ENCODE peak calls at places on chromosomes 6 and 20, in eight cellular contexts. X, H, V, M, I, U, Z and F are unnamed samples.

GRCh38 chr6:109073344-109074235 is 21.1 kb downstream of the SESN1 start:
- DNase-seq in V (peak; percentile 8), X (peak; percentile 78), H (no peak), I (no peak), M (peak; percentile 56), Z (peak; percentile 74), U (no peak), F (peak; percentile 57)

GRCh38 chr6:118893095-118893881 is 664 bp upstream of the ASF1A start:
- DNase-seq in V (no peak), I (no peak), Z (peak; percentile 39), M (no peak), H (no peak), X (peak; percentile 64), U (no peak), F (no peak)

GRCh38 chr6:27532820-27533538 is 60.1 kb upstream of the ZNF184 start:
- DNase-seq in I (no peak), Z (peak; percentile 71), M (peak; percentile 68), X (no peak), V (no peak), H (no peak), U (no peak), F (no peak)

GRCh38 chr6:167502471-167502870 is 177.6 kb downstream of the TTLL2 start:
- DNase-seq in X (no peak), U (no peak), M (no peak), I (no peak), V (no peak), H (no peak), Z (no peak), F (no peak)

GRCh38 chr6:111776236-111777189 is 96.7 kb downstream of the FYN start:
- DNase-seq in X (no peak), U (no peak), Z (no peak), M (no peak), I (no peak), V (no peak), H (no peak), F (peak; percentile 49)

GRCh38 chr20:45538209-45538798 is 978 bp downstream of the WFDC6 start:
- DNase-seq in M (no peak), I (no peak), V (no peak), Z (peak; percentile 97), X (no peak), H (no peak), U (no peak), F (no peak)

GRCh38 chr20:60050193-60050960 is 92.2 kb downstream of the CDH26 start:
- DNase-seq in V (no peak), M (peak; percentile 26), I (no peak), U (peak; percentile 59), Z (peak; percentile 81), H (no peak), X (peak; percentile 41), F (no peak)

GRCh38 chr6:74115674-74116073 is 419.7 kb downstream of the CD109 start:
- DNase-seq in I (no peak), H (no peak), U (no peak), X (no peak), Z (peak; percentile 46), M (no peak), V (no peak), F (no peak)

GRCh38 chr6:134882426-134883038 is 67.4 kb downstream of the ALDH8A1 start:
- DNase-seq in V (peak; percentile 9), H (peak; percentile 66), M (peak; percentile 44), Z (peak; percentile 74), X (peak; percentile 76), I (no peak), U (peak; percentile 77), F (peak; percentile 70)

GRCh38 chr6:32838114-32838958 is at the start of gene TAP2:
- DNase-seq in M (peak; percentile 79), H (peak; percentile 97), Z (peak; percentile 93), V (peak; percentile 96), X (peak; percentile 93), I (peak; percentile 86), U (peak; percentile 98), F (peak; percentile 98)

GRCh38 chr6:72524011-72524645 is 97.7 kb upstream of the KCNQ5 start:
- DNase-seq in I (no peak), M (no peak), H (no peak), V (no peak), Z (peak; percentile 77), X (no peak), U (no peak), F (no peak)

GRCh38 chr20:15992564-15992963 is 580.7 kb downstream of the KIF16B start:
- DNase-seq in X (no peak), H (no peak), M (no peak), Z (peak; percentile 4), V (no peak), U (no peak), I (no peak), F (no peak)

GRCh38 chr6:13371421-13372072 is 43.2 kb upstream of the TBC1D7 start:
- DNase-seq in I (no peak), V (no peak), H (no peak), U (no peak), Z (no peak), M (no peak), X (no peak), F (no peak)

GRCh38 chr20:57412347-57413029 is 21.3 kb downstream of the RBM38 start:
- DNase-seq in H (no peak), U (no peak), M (no peak), Z (no peak), I (no peak), V (no peak), X (no peak), F (no peak)

GRCh38 chr20:20824924-20825584 is 112.6 kb upstream of the RALGAPA2 start:
- DNase-seq in H (no peak), Z (peak; percentile 53), V (peak; percentile 18), I (no peak), U (peak; percentile 62), M (no peak), X (peak; percentile 57), F (no peak)

GRCh38 chr6:31178143-31179041 is 7.9 kb upstream of the POU5F1 start:
- DNase-seq in H (no peak), U (no peak), V (no peak), I (no peak), M (no peak), Z (no peak), X (no peak), F (no peak)

GRCh38 chr6:31175961-31176360 is 5.5 kb upstream of the POU5F1 start:
- DNase-seq in M (no peak), Z (no peak), V (no peak), U (no peak), X (no peak), I (no peak), H (no peak), F (peak; percentile 96)

GRCh38 chr6:31179042-31179386 is 8.5 kb upstream of the POU5F1 start:
- DNase-seq in M (no peak), H (no peak), V (no peak), U (no peak), Z (no peak), X (no peak), I (no peak), F (no peak)

GRCh38 chr6:31179896-31180295 is 9.4 kb upstream of the POU5F1 start:
- DNase-seq in V (no peak), X (no peak), I (no peak), M (no peak), Z (no peak), H (no peak), U (no peak), F (no peak)

DNA sequence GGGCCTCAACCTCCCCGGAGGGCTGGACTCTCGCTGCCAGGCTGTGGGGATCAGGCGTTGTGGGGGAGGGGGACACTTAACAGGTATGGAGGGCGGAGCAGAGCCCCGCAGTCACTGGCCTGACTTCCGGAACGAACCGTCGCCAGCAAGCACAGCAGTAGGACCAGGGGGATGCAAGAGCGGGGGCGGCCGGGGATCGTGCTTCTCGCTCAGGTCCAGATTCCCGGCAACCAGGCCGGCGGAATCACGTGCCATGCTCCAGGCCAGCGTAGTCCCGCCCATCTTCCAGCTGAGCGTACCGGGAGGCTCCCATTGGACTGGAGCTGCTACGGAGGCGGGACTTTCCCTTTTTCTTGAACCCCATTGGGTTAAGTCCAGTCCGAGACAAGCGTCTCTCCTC is 10.0 kb upstream of the POU5F1 start:
- DNase-seq in I (no peak), X (peak; percentile 89), U (no peak), H (no peak), M (no peak), V (peak; percentile 53), Z (peak; percentile 60), F (peak; percentile 97)
- H3K4me3 ChIP-seq in I (peak overlapping the region; percentile 72), X (peak overlapping the region; percentile 76), U (peak overlapping the region; percentile 47), H (no peak overlapping the region), M (no peak overlapping the region), V (peak overlapping the region; percentile 73), Z (peak overlapping the region; percentile 40), F (peak overlapping the region; percentile 70)

DNA sequence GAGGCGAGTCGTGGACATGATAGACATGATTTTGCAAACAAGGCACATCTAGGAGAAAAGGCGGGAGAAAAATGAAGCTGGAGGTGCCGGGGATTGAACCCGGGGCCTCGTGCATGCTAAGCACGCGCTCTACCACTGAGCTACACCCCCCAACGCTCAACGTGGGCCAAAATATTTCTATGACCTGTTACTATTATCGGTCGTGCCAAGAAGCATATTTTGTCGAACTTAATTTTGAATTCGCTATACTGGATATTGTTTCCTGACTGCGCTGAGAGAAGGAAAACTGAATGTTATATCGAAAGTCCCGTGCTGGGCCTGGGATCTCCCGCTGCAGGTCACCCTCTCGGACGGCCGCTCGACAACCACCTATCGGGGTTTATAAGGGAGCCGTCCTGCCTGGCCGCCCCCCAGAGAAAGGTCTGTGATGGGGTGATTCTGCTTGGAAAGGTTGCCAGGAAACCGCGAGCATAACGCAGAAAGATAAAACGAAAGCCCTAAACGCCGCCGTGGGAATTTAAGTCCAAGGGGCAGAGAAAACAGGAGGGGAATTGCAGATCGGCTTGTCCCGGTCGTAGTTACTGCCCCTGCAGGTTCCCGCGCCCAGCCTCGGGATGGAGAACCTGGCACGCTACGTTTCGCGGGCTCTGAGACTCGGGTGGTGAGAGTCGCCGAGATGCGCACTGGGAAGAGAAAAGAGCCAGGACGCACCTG is 60.0 kb downstream of the TRIM27 start:
- DNase-seq in V (peak; percentile 62), M (peak; percentile 81), U (peak; percentile 77), H (peak; percentile 69), I (peak; percentile 17), X (peak; percentile 76), Z (peak; percentile 84), F (peak; percentile 96)
- H3K4me3 ChIP-seq in V (peak overlapping the region; percentile 92), M (peak overlapping the region; percentile 51), U (peak overlapping the region; percentile 79), H (peak overlapping the region; percentile 85), I (peak overlapping the region; percentile 87), X (peak overlapping the region; percentile 72), Z (peak overlapping the region; percentile 93), F (peak overlapping the region; percentile 83)

GRCh38 chr20:63552481-63553249 is 1.3 kb upstream of the FNDC11 start:
- DNase-seq in I (no peak), V (no peak), Z (peak; percentile 42), X (no peak), H (no peak), M (no peak), U (no peak), F (no peak)
- H3K4me3 ChIP-seq in I (peak overlapping the region; percentile 77), V (peak overlapping the region; percentile 48), Z (no peak overlapping the region), X (no peak overlapping the region), H (no peak overlapping the region), M (no peak overlapping the region), U (no peak overlapping the region), F (no peak overlapping the region)

GRCh38 chr20:6664574-6664973 is 102.9 kb upstream of the BMP2 start:
- DNase-seq in H (no peak), U (no peak), X (peak; percentile 68), I (no peak), M (no peak), V (no peak), Z (no peak), F (no peak)
- H3K4me3 ChIP-seq in H (no peak overlapping the region), U (no peak overlapping the region), X (no peak overlapping the region), I (no peak overlapping the region), M (no peak overlapping the region), V (no peak overlapping the region), Z (no peak overlapping the region), F (no peak overlapping the region)